ENCODE peak calls at places on chromosomes 11 and 22, in four cellular contexts. A is neural crest cell, M is endothelial cell, O is fibroblast of lung. L is an unnamed sample.

GRCh38 chr11:62804310-62805043 is 763 bp downstream of the NXF1 start:
- DNase-seq in M (no peak), A (no peak), O (peak), L (peak)

GRCh38 chr22:19477321-19478085 is 1.5 kb downstream of the UFD1 start:
- DNase-seq in O (peak), A (no peak), M (no peak), L (no peak)

GRCh38 chr11:133269272-133269671 is 263.0 kb downstream of the OPCML start:
- DNase-seq in O (no peak), A (no peak), M (no peak), L (no peak)

GRCh38 chr22:30821381-30821780 is 126.7 kb downstream of the OSBP2 start:
- DNase-seq in M (no peak), A (no peak), O (no peak), L (no peak)

GRCh38 chr11:105719073-105719846 is 109.4 kb downstream of the GRIA4 start:
- DNase-seq in O (peak), M (no peak), A (no peak), L (peak)

GRCh38 chr11:9594267-9595046 is 21.0 kb downstream of the WEE1 start:
- DNase-seq in A (no peak), M (no peak), O (no peak), L (no peak)

GRCh38 chr22:29695129-29695926 is 24.5 kb upstream of the CABP7 start:
- DNase-seq in O (no peak), M (no peak), A (no peak), L (no peak)

GRCh38 chr11:69488543-69488940 is 7.1 kb downstream of the LINC01488 start:
- DNase-seq in O (no peak), M (no peak), A (no peak), L (no peak)

GRCh38 chr11:13215157-13215556 is 62.4 kb upstream of the BMAL1 start:
- DNase-seq in A (no peak), O (peak), M (no peak), L (peak)

GRCh38 chr11:100602716-100603115 is 84.4 kb upstream of the ARHGAP42 start:
- DNase-seq in A (no peak), M (no peak), O (no peak), L (no peak)

GRCh38 chr11:117670443-117670842 is 126.6 kb downstream of the DSCAML1 start:
- DNase-seq in M (no peak), O (no peak), A (no peak), L (no peak)

GRCh38 chr22:43329061-43329460 is 14.1 kb downstream of the SCUBE1 start:
- DNase-seq in O (no peak), A (no peak), M (no peak), L (no peak)

GRCh38 chr11:133834399-133835257 is 10.7 kb downstream of the SPATA19 start:
- DNase-seq in A (no peak), O (no peak), M (no peak), L (no peak)

GRCh38 chr11:130866831-130867230 is 49.4 kb downstream of the SNX19 start:
- DNase-seq in O (no peak), M (no peak), A (no peak), L (peak)

GRCh38 chr11:16395601-16396000 is 39.3 kb upstream of the SOX6 start:
- DNase-seq in O (no peak), A (no peak), M (no peak), L (no peak)

GRCh38 chr11:69958308-69958707 is 119.8 kb upstream of the ANO1 start:
- DNase-seq in A (no peak), O (peak), M (no peak), L (no peak)

GRCh38 chr11:5367461-5368074 is 16.0 kb upstream of the OR51M1 start:
- DNase-seq in A (no peak), O (peak), M (no peak), L (peak)

GRCh38 chr22:28410050-28410816 is 269.4 kb downstream of the TTC28 start:
- DNase-seq in O (peak), M (no peak), A (no peak), L (no peak)

GRCh38 chr11:102560555-102561011 is 30.0 kb upstream of the MMP7 start:
- DNase-seq in A (no peak), O (peak), M (no peak), L (peak)

GRCh38 chr11:83241291-83241946 is 44.7 kb downstream of the CCDC90B start:
- DNase-seq in M (peak), A (peak), O (peak), L (peak)

GRCh38 chr11:74086242-74086884 is 77.5 kb upstream of the UCP3 start:
- DNase-seq in M (no peak), A (no peak), O (no peak), L (no peak)

GRCh38 chr22:48581206-48581766 is 1246.4 kb downstream of the BRD1 start:
- DNase-seq in M (no peak), A (no peak), O (no peak), L (no peak)

GRCh38 chr11:60343094-60343704 is 16.1 kb downstream of the MS4A6E start:
- DNase-seq in O (peak), A (no peak), M (no peak), L (no peak)

GRCh38 chr11:84608788-84609309 is 1018.3 kb downstream of the DLG2 start:
- DNase-seq in M (no peak), O (no peak), A (no peak), L (no peak)

GRCh38 chr11:19736831-19737230 is 24.2 kb downstream of the NAV2 start:
- DNase-seq in O (no peak), M (no peak), A (no peak), L (no peak)

GRCh38 chr11:69436041-69436982 is 45.2 kb upstream of the LINC01488 start:
- DNase-seq in A (no peak), O (no peak), M (no peak), L (no peak)

GRCh38 chr11:22189660-22190059 is 3.2 kb upstream of the ANO5 start:
- DNase-seq in A (no peak), O (no peak), M (no peak), L (peak)

GRCh38 chr11:22192642-22193347 is at the start of gene ANO5:
- DNase-seq in A (peak), O (no peak), M (peak), L (no peak)

GRCh38 chr11:22193348-22194051 is 615 bp downstream of the ANO5 start:
- DNase-seq in A (peak), O (no peak), M (peak), L (no peak)

GRCh38 chr11:22190827-22191463 is 1.9 kb upstream of the ANO5 start:
- DNase-seq in A (no peak), M (no peak), O (no peak), L (no peak)

DNA sequence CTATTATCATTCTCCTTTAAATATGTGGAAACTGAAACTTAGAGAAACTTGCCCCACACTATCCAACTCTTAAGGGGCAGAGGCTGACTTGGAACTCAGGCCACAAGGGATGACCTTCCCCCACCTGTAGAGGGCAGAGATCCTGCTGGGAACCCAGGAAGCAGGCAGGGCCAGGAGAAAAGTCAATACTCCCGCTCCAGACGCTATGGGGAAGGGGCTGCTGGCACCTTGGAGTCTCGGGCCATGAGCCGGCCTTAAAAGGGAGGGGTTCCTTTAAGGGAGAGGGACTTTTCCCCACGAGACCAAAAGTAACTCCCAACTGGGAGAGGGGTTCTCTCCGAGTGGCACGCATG is 620 bp upstream of the ANO5 start:
- DNase-seq in M (peak), A (no peak), O (no peak), L (no peak)
- TF ChIP-seq CTCF in M (no peak), A (peak), O (no peak), L (peak)

GRCh38 chr11:77590194-77590591 is 440 bp downstream of the AQP11 start:
- DNase-seq in A (peak), M (peak), O (peak), L (no peak)

GRCh38 chr11:77592727-77593126 is 3.0 kb downstream of the AQP11 start:
- DNase-seq in M (no peak), O (no peak), A (no peak), L (no peak)

GRCh38 chr11:77589521-77590193 is at the start of gene AQP11:
- DNase-seq in M (peak), A (peak), O (peak), L (no peak)

GRCh38 chr11:77593883-77594282 is 4.1 kb downstream of the AQP11 start:
- DNase-seq in M (no peak), A (no peak), O (no peak), L (no peak)

GRCh38 chr11:77589181-77589520 is 602 bp upstream of the AQP11 start:
- DNase-seq in M (no peak), O (no peak), A (no peak), L (no peak)
- TF ChIP-seq CTCF in M (no peak), O (no peak), A (no peak), L (no peak)

DNA sequence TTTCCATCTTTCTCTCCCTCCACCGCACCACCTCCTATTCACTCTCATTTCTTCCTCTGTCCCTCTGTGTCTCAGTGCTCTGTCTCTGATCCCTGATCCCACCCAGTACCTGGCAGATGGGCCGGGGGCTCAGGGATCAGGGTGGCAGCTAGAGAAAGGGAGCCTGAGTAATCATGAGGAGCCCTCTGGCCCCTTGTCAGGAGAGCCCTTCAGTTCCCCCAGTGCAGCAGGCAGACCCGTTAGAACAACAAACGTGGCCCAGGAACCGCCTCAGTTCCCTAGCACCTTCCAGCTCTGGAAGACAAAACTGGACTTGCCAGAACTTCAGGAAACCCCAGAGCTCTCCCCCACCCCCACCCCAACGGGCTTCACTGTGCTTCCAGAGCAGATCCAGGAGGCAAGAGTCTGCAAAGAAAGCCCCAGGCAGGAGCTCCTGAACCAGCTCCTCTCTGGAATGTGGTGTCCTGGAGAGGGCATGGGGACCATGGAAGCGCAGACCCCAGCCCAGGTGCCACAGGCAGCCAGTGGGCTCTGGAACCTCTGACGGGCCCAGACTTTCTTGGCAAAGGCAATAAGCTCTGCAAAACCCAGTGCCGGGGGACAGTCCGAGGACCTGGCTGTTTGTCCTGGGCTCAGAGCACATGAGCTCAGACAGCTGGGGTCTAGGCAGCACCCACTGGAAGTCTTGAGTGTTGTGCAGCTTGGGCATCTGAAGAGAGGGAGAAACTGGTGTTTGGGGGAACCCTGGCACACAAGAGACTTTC is 43.2 kb downstream of the LMO1 start:
- DNase-seq in M (no peak), A (no peak), O (no peak), L (no peak)
- TF ChIP-seq CTCF in M (no peak), A (no peak), O (no peak), L (no peak)

GRCh38 chr11:123434911-123435310 is 4.8 kb downstream of the GRAMD1B start:
- DNase-seq in A (no peak), M (no peak), O (no peak), L (peak)

GRCh38 chr11:123430736-123431356 is 777 bp downstream of the GRAMD1B start:
- DNase-seq in O (peak), M (peak), A (peak), L (no peak)

GRCh38 chr11:123437236-123437979 is 7.3 kb downstream of the GRAMD1B start:
- DNase-seq in O (no peak), M (no peak), A (no peak), L (no peak)

GRCh38 chr11:123431619-123432018 is 1.6 kb downstream of the GRAMD1B start:
- DNase-seq in M (no peak), A (no peak), O (no peak), L (no peak)

GRCh38 chr11:123434262-123434661 is 4.2 kb downstream of the GRAMD1B start:
- DNase-seq in M (peak), O (no peak), A (no peak), L (no peak)
- TF ChIP-seq CTCF in M (peak), O (no peak), A (peak), L (peak)

DNA sequence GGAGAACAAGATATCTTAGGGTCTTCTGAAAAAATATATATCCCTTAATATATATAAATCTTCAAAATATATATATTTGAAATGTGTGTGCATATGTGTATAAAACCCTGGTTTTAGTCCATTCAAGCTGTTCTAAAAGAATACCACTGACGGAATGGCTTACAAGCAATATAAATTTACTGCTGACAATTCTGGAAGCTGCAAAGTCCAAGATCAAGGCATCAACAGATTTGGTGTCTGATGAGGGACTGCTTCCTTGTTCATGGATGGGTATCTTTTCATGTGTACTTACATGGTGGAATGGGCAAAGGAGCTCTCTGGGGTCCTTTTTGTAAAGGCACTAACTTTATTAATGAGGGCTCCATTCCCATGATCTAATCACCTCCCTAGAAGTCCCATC is 6.8 kb downstream of the NXPE2 start:
- DNase-seq in M (no peak), O (no peak), A (no peak), L (no peak)
- TF ChIP-seq CTCF in M (no peak), O (no peak), A (no peak), L (no peak)

GRCh38 chr11:115869780-115870431 is 365.7 kb upstream of the CADM1 start:
- DNase-seq in M (peak), A (no peak), O (peak), L (no peak)
- TF ChIP-seq CTCF in M (peak), A (peak), O (peak), L (peak)

GRCh38 chr22:36809351-36809750 is 7.5 kb downstream of the PVALB start:
- DNase-seq in M (no peak), O (no peak), A (no peak), L (no peak)

GRCh38 chr22:36808611-36809344 is 8.1 kb downstream of the PVALB start:
- DNase-seq in O (no peak), A (no peak), M (no peak), L (no peak)

GRCh38 chr22:36807627-36808026 is 9.2 kb downstream of the PVALB start:
- DNase-seq in O (no peak), M (no peak), A (no peak), L (no peak)

GRCh38 chr22:36803358-36803757 is 13.5 kb downstream of the PVALB start:
- DNase-seq in O (no peak), A (no peak), M (no peak), L (no peak)

DNA sequence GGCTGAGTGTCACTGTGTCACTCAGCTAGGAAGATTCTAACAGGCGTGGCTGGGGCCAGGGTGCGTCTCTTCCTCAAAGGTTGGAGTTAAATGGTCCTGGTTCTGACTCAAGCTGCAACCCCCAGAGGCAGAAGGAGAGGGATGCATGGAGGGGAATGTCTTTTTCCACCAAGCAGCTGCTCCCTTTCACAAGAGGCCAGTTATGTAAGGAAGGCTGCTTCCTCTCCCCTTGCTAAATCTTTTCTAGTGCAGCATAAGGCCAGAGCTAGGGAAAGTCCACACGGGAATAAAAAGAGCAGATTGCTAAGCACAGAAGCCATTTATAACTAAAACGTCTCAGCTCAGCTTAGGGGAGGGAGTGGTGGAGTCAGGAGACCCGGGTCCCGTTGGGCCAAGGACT is 10.0 kb downstream of the PVALB start:
- DNase-seq in A (no peak), O (no peak), M (no peak), L (no peak)
- TF ChIP-seq CTCF in A (no peak), O (no peak), M (no peak), L (no peak)

GRCh38 chr22:47012589-47013365 is 250.3 kb downstream of the TBC1D22A start:
- DNase-seq in A (no peak), O (peak), M (no peak), L (no peak)
- TF ChIP-seq CTCF in A (peak), O (no peak), M (peak), L (peak)

GRCh38 chr11:112635338-112635737 is 325.9 kb upstream of the NCAM1 start:
- DNase-seq in O (no peak), A (no peak), M (no peak), L (no peak)

GRCh38 chr11:112637046-112637445 is 324.2 kb upstream of the NCAM1 start:
- DNase-seq in O (no peak), M (no peak), A (no peak), L (no peak)

GRCh38 chr11:112634551-112634950 is 326.7 kb upstream of the NCAM1 start:
- DNase-seq in A (no peak), O (no peak), M (no peak), L (no peak)

GRCh38 chr11:112644410-112645131 is 316.6 kb upstream of the NCAM1 start:
- DNase-seq in M (no peak), O (no peak), A (no peak), L (no peak)

GRCh38 chr11:112639469-112639868 is 321.8 kb upstream of the NCAM1 start:
- DNase-seq in M (no peak), O (no peak), A (no peak), L (no peak)
- TF ChIP-seq CTCF in M (no peak), O (no peak), A (no peak), L (no peak)

DNA sequence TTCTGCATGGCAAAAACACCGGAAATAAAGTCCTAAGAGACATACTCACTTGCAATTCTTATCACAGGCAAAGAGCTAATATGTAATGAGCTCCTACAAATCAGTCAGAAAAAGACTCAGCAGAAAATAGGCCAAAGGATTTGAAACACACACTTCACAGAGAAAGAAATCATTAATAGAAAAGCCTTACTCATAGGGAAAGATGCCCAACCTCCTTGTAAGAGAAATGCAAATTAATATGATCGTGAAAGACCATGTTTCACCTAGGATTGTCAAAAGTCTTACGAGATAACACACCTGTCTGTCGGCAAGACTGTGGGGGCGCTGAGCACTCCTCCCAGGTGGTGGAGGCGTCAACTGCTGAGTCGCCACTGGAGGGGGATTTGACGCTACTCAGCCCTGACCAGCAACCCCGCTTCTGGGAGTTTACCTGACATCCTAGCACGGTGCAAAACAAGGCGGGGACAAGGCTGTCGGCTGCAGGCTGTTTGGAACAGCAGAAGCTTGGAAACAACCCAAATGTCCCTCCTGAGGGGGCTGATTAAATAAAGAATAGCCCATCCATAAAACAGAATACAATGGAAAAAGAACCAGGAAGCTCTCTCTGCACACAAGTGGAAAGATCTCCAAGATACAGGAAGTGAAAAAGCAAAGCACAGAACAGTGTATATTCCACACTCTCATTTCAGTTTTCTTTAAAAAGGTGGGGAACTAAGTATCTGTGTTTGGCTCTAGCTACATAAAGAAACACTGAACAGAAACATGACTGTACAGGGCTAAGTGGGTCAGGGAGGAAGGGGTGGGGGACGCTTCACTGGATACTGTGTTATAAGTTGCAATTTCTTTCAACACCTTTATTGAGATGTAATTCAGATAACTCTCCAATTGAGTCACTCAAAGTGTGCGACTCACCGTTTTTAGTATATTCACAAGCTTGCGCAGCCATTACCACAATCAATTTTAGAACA is 11.5 kb downstream of the CSNK1E start:
- DNase-seq in O (peak), M (no peak), A (no peak), L (no peak)
- TF ChIP-seq CTCF in O (no peak), M (no peak), A (no peak), L (peak)

L was measured in retinal pigment epithelial cell.